ENCODE peak calls at places on chromosomes 11 and 22, in four cellular contexts. R is K562, T is HepG2, P is GM12878. D is an unnamed sample.

GRCh38 chr11:131511794-131512193 is 141.4 kb downstream of the NTM start:
- DNase-seq in R (peak; percentile 30), T (peak; percentile 27), P (no peak), D (peak; percentile 82)

GRCh38 chr11:16883179-16883578 is 131.0 kb downstream of the PLEKHA7 start:
- DNase-seq in R (peak; percentile 64), T (no peak), P (no peak), D (no peak)

GRCh38 chr11:124174001-124174400 is 9.1 kb upstream of the OR10D3 start:
- DNase-seq in R (peak; percentile 56), T (peak; percentile 47), P (no peak), D (no peak)

GRCh38 chr11:6387811-6388599 is 2.3 kb upstream of the SMPD1 start:
- DNase-seq in R (no peak), T (peak; percentile 51), P (no peak), D (no peak)

GRCh38 chr11:72700026-72700610 is 25.9 kb upstream of the PDE2A start:
- DNase-seq in R (no peak), T (no peak), P (no peak), D (no peak)

GRCh38 chr22:38862375-38863329 is 9.4 kb downstream of the CBX6 start:
- DNase-seq in R (no peak), T (no peak), P (no peak), D (peak; percentile 41)

GRCh38 chr11:57772562-57772961 is 11.0 kb downstream of the CTNND1 start:
- DNase-seq in R (no peak), T (no peak), P (no peak), D (no peak)

GRCh38 chr22:50738649-50739227 is 734 bp downstream of the ACR start:
- DNase-seq in R (no peak), T (no peak), P (no peak), D (no peak)

GRCh38 chr22:31958625-31959239 is 14.4 kb downstream of the YWHAH start:
- DNase-seq in R (no peak), T (no peak), P (no peak), D (no peak)

GRCh38 chr11:119303227-119303718 is 13.7 kb downstream of the MCAM start:
- DNase-seq in R (no peak), T (no peak), P (no peak), D (no peak)

GRCh38 chr22:26811717-26811992 is 154.3 kb downstream of the MIAT start:
- DNase-seq in R (no peak), T (no peak), P (no peak), D (no peak)

GRCh38 chr11:111310723-111311122 is 12.4 kb downstream of the POU2AF3 start:
- DNase-seq in R (no peak), T (no peak), P (no peak), D (no peak)

GRCh38 chr11:85947431-85948272 is 92.5 kb downstream of the CCDC83 start:
- DNase-seq in R (no peak), T (no peak), P (no peak), D (no peak)

GRCh38 chr11:12673601-12673923 is 659 bp upstream of the TEAD1 start:
- DNase-seq in R (no peak), T (no peak), P (no peak), D (no peak)

GRCh38 chr11:11553595-11553994 is 68.2 kb downstream of the GALNT18 start:
- DNase-seq in R (no peak), T (no peak), P (no peak), D (no peak)

GRCh38 chr11:77095551-77096490 is 6.8 kb upstream of the OMP start:
- DNase-seq in R (no peak), T (peak; percentile 76), P (no peak), D (no peak)

GRCh38 chr11:44434191-44434590 is 124.3 kb upstream of the ALX4 start:
- DNase-seq in R (no peak), T (no peak), P (no peak), D (no peak)

GRCh38 chr22:22210375-22210774 is 34.2 kb upstream of the VPREB1 start:
- DNase-seq in R (no peak), T (no peak), P (no peak), D (no peak)

GRCh38 chr22:19974935-19975706 is 33.5 kb upstream of the TXNRD2 start:
- DNase-seq in R (peak; percentile 86), T (no peak), P (no peak), D (no peak)

GRCh38 chr22:24155597-24156145 is 25.6 kb upstream of the SUSD2 start:
- DNase-seq in R (no peak), T (peak; percentile 32), P (no peak), D (peak; percentile 60)

GRCh38 chr11:20248345-20248744 is 88.1 kb upstream of the DBX1 start:
- DNase-seq in R (no peak), T (no peak), P (no peak), D (no peak)

GRCh38 chr11:67117667-67118058 is 1.4 kb upstream of the KDM2A start:
- DNase-seq in R (no peak), T (no peak), P (no peak), D (peak; percentile 48)

GRCh38 chr11:72767203-72768062 is 15.2 kb upstream of the ARAP1 start:
- DNase-seq in R (no peak), T (no peak), P (no peak), D (no peak)

GRCh38 chr22:29112680-29113079 is 39.8 kb downstream of the KREMEN1 start:
- DNase-seq in R (no peak), T (no peak), P (no peak), D (no peak)

GRCh38 chr11:17979770-17980371 is 33.0 kb downstream of the SERGEF start:
- DNase-seq in R (peak; percentile 64), T (peak; percentile 31), P (no peak), D (peak; percentile 41)

GRCh38 chr11:69447786-69448185 is 33.7 kb upstream of the LINC01488 start:
- DNase-seq in R (no peak), T (no peak), P (no peak), D (no peak)

GRCh38 chr11:36097219-36097650 is 153.4 kb downstream of the LDLRAD3 start:
- DNase-seq in R (no peak), T (no peak), P (no peak), D (no peak)

GRCh38 chr11:28858076-28858475 is 749.9 kb downstream of the METTL15 start:
- DNase-seq in R (no peak), T (no peak), P (no peak), D (no peak)

GRCh38 chr11:83815736-83816135 is 529.6 kb upstream of the CCDC90B start:
- DNase-seq in R (no peak), T (no peak), P (no peak), D (no peak)

GRCh38 chr11:83823461-83824025 is 537.4 kb upstream of the CCDC90B start:
- DNase-seq in R (no peak), T (no peak), P (no peak), D (no peak)

GRCh38 chr11:83818349-83818748 is 532.2 kb upstream of the CCDC90B start:
- DNase-seq in R (no peak), T (no peak), P (no peak), D (no peak)

GRCh38 chr11:83816572-83817187 is 530.5 kb upstream of the CCDC90B start:
- DNase-seq in R (peak; percentile 12), T (peak; percentile 9), P (no peak), D (no peak)

DNA sequence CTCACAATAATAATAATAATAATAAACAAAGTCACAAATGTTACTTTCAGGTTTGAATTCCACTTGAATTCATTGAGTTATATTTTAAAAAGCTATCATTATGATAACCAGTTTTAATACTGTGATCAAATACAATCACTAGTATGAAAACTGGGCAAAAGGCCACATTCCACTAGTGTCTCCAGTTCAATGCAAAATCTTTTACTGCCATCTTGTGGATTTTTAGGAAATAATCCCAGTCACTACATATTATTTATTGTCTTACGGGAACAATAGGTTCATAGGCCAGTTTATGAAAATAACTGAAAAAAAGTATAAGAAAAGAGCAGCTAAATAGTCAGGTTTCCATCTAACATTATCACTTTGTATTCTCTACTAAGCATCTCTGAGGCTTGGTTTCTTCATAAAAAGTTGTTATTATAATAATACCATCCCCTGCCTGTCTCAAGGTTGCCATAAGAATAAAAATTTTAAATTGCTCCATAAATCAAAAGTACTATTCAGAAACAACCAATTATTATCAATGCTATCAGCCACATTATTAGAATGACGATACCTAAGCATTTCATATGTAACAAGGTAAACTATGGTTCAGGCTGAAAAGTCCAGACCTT is 533.9 kb upstream of the CCDC90B start:
- DNase-seq in R (peak; percentile 39), T (peak; percentile 43), P (no peak), D (no peak)
- TF ChIP-seq ESRRA in R (no peak), T (no peak), P (no peak), D (no peak)

GRCh38 chr11:133519560-133519959 is 12.7 kb downstream of the OPCML start:
- DNase-seq in R (no peak), T (no peak), P (no peak), D (no peak)

GRCh38 chr11:133518702-133519264 is 13.5 kb downstream of the OPCML start:
- DNase-seq in R (no peak), T (no peak), P (no peak), D (no peak)

GRCh38 chr11:133522344-133522743 is 10.0 kb downstream of the OPCML start:
- DNase-seq in R (no peak), T (no peak), P (no peak), D (no peak)

GRCh38 chr11:133516845-133517244 is 15.5 kb downstream of the OPCML start:
- DNase-seq in R (no peak), T (no peak), P (no peak), D (no peak)

DNA sequence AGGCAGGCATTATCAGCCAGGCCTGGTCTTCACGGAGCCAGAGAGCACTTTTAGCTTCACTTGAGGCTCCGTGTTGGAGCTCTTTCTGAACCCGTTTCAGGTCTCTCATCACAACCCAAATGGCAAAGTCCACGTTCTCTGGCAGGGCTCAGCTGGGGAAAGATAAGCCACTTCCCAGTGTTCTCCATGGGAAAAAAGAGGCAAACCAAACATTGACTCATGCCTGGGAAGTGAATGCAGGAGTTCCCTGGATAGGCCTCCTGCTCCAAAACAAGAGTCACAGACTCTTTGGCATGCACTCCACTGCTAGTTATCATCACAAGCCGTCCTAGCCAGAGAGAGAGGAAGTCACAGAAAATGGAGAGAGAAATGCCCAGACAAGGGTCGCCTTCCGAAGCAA is 11.6 kb downstream of the OPCML start:
- DNase-seq in R (no peak), T (peak; percentile 41), P (no peak), D (no peak)
- TF ChIP-seq CREB1 in R (no peak), T (no peak), P (no peak), D (no peak)

GRCh38 chr11:75562836-75563484 is 907 bp downstream of the SERPINH1 start:
- DNase-seq in R (peak; percentile 65), T (no peak), P (no peak), D (peak; percentile 83)
- TF ChIP-seq ESRRA in R (no peak), T (no peak), P (no peak), D (no peak)

DNA sequence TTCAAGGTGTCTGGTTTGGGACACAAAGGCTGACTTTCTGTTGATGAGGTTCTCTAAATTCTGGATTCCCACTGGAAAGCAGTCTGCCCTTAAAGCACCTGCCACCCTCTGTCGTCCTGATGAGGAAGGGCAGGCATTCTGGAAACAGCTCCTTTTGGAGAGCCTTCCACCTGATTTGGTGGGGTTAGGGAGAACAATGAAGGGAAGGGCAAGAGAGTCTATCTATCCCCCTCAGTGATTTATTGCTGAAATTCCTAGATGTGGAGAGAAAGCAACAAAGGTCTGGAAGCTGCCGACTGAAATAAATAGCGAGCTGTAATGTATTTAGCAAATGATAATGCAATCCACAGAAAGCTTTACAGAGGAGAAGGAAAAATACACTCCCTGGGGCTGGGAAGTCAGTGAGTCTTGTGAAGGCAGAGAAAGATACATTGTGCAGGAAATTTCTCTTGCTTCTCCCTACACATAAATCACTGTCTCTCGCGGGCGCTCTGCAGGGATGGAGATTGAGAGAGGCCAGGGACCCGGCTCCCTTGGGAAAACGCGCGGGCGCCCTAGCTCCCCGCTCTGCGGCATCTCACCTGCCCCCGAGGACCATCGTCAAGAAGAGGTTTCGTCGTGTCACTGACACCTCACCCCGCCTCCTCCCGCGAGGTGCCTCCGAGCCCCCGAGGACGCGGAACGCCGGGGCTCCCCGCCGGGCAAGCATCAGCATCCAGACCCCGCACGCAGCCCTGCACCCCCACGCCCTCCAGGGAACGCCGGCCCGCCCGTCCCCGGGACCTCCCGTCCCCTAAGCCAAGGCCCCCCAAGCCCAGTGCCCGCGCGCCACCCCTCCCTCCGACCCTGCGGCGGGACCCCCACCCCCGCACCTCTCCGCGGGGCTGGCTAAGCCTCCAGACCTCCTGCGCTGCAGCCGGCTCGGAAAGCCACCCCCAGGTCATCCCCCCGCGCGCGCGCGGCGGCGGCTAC is 673 bp downstream of the CDON start:
- DNase-seq in R (no peak), T (peak; percentile 66), P (no peak), D (peak; percentile 57)
- TF ChIP-seq CREB1 in R (no peak), T (no peak), P (no peak), D (no peak)

D was measured in WTC11.